ENCODE peak calls at places on chromosome 19, in nine cellular contexts. One of them, this sample, is unnamed.
A peak's percentile ranks its signal among the peaks of the same experiment; 100 is the strongest.

GRCh38 chr19:6772028-6772865 is at the start of gene VAV1:
- DNase-seq in esophagus muscularis mucosa: no peak
- DNase-seq in HCT116: no peak
- DNase-seq in thyroid gland: peak; percentile 35
- DNase-seq in transverse colon: peak; percentile 84
- DNase-seq in A549: no peak
- DNase-seq in uterus: no peak
- DNase-seq in esophagus squamous epithelium: peak; percentile 55
- DNase-seq in vagina: no peak
- DNase-seq in this sample: no peak

GRCh38 chr19:38262585-38263268 is 1.6 kb upstream of the SPINT2 start:
- DNase-seq in vagina: no peak
- DNase-seq in uterus: no peak
- DNase-seq in thyroid gland: no peak
- DNase-seq in esophagus squamous epithelium: no peak
- DNase-seq in A549: no peak
- DNase-seq in transverse colon: no peak
- DNase-seq in HCT116: no peak
- DNase-seq in esophagus muscularis mucosa: no peak
- DNase-seq in this sample: no peak

GRCh38 chr19:46131485-46132143 is 7.1 kb upstream of the IGFL3 start:
- DNase-seq in esophagus squamous epithelium: no peak
- DNase-seq in HCT116: no peak
- DNase-seq in vagina: no peak
- DNase-seq in esophagus muscularis mucosa: peak; percentile 14
- DNase-seq in transverse colon: no peak
- DNase-seq in uterus: no peak
- DNase-seq in thyroid gland: no peak
- DNase-seq in A549: no peak
- DNase-seq in this sample: no peak

GRCh38 chr19:35911790-35912189 is 3.7 kb upstream of the TYROBP start:
- DNase-seq in uterus: no peak
- DNase-seq in esophagus squamous epithelium: no peak
- DNase-seq in thyroid gland: peak; percentile 97
- DNase-seq in HCT116: peak; percentile 38
- DNase-seq in vagina: no peak
- DNase-seq in esophagus muscularis mucosa: no peak
- DNase-seq in transverse colon: no peak
- DNase-seq in A549: peak; percentile 59
- DNase-seq in this sample: no peak

GRCh38 chr19:42850981-42851717 is 28.4 kb downstream of the PSG1 start:
- DNase-seq in vagina: no peak
- DNase-seq in HCT116: peak; percentile 18
- DNase-seq in esophagus muscularis mucosa: peak; percentile 86
- DNase-seq in A549: peak; percentile 92
- DNase-seq in esophagus squamous epithelium: no peak
- DNase-seq in thyroid gland: no peak
- DNase-seq in uterus: no peak
- DNase-seq in transverse colon: peak; percentile 15
- DNase-seq in this sample: peak; percentile 77

GRCh38 chr19:50661675-50662441 is 12.6 kb downstream of the C19orf81 start:
- DNase-seq in esophagus muscularis mucosa: no peak
- DNase-seq in transverse colon: no peak
- DNase-seq in vagina: no peak
- DNase-seq in A549: no peak
- DNase-seq in HCT116: no peak
- DNase-seq in uterus: no peak
- DNase-seq in thyroid gland: no peak
- DNase-seq in esophagus squamous epithelium: no peak
- DNase-seq in this sample: no peak

GRCh38 chr19:10430505-10431253 is 10.3 kb downstream of the PDE4A start:
- DNase-seq in thyroid gland: peak; percentile 65
- DNase-seq in HCT116: no peak
- DNase-seq in esophagus muscularis mucosa: no peak
- DNase-seq in transverse colon: peak; percentile 77
- DNase-seq in A549: no peak
- DNase-seq in vagina: no peak
- DNase-seq in uterus: peak; percentile 38
- DNase-seq in esophagus squamous epithelium: no peak
- DNase-seq in this sample: no peak

GRCh38 chr19:51318687-51319675 is 7.5 kb downstream of the IGLON5 start:
- DNase-seq in esophagus muscularis mucosa: no peak
- DNase-seq in A549: no peak
- DNase-seq in vagina: no peak
- DNase-seq in HCT116: no peak
- DNase-seq in thyroid gland: no peak
- DNase-seq in esophagus squamous epithelium: no peak
- DNase-seq in transverse colon: no peak
- DNase-seq in uterus: no peak
- DNase-seq in this sample: no peak

GRCh38 chr19:8426283-8426682 is 13.2 kb downstream of the MARCHF2 start:
- DNase-seq in uterus: no peak
- DNase-seq in esophagus muscularis mucosa: no peak
- DNase-seq in HCT116: no peak
- DNase-seq in transverse colon: no peak
- DNase-seq in vagina: no peak
- DNase-seq in thyroid gland: no peak
- DNase-seq in esophagus squamous epithelium: no peak
- DNase-seq in A549: no peak
- DNase-seq in this sample: no peak

GRCh38 chr19:7415163-7415856 is 66.6 kb downstream of the ARHGEF18 start:
- DNase-seq in vagina: no peak
- DNase-seq in uterus: no peak
- DNase-seq in esophagus squamous epithelium: no peak
- DNase-seq in A549: peak; percentile 71
- DNase-seq in transverse colon: no peak
- DNase-seq in esophagus muscularis mucosa: no peak
- DNase-seq in HCT116: no peak
- DNase-seq in thyroid gland: peak; percentile 71
- DNase-seq in this sample: no peak

GRCh38 chr19:756821-757688 is 6.1 kb downstream of the MISP start:
- DNase-seq in uterus: no peak
- DNase-seq in esophagus squamous epithelium: no peak
- DNase-seq in vagina: no peak
- DNase-seq in A549: no peak
- DNase-seq in esophagus muscularis mucosa: no peak
- DNase-seq in transverse colon: no peak
- DNase-seq in HCT116: no peak
- DNase-seq in thyroid gland: no peak
- DNase-seq in this sample: no peak

GRCh38 chr19:29769997-29770396 is 41.8 kb upstream of the CCNE1 start:
- DNase-seq in transverse colon: no peak
- DNase-seq in A549: no peak
- DNase-seq in vagina: no peak
- DNase-seq in esophagus muscularis mucosa: no peak
- DNase-seq in esophagus squamous epithelium: no peak
- DNase-seq in thyroid gland: no peak
- DNase-seq in HCT116: no peak
- DNase-seq in uterus: no peak
- DNase-seq in this sample: no peak

GRCh38 chr19:29773141-29773540 is 38.6 kb upstream of the CCNE1 start:
- DNase-seq in esophagus muscularis mucosa: no peak
- DNase-seq in uterus: no peak
- DNase-seq in A549: no peak
- DNase-seq in HCT116: no peak
- DNase-seq in thyroid gland: no peak
- DNase-seq in transverse colon: no peak
- DNase-seq in esophagus squamous epithelium: no peak
- DNase-seq in vagina: no peak
- DNase-seq in this sample: no peak

GRCh38 chr19:29770653-29771052 is 41.1 kb upstream of the CCNE1 start:
- DNase-seq in vagina: no peak
- DNase-seq in esophagus squamous epithelium: no peak
- DNase-seq in thyroid gland: no peak
- DNase-seq in esophagus muscularis mucosa: no peak
- DNase-seq in uterus: no peak
- DNase-seq in transverse colon: no peak
- DNase-seq in A549: no peak
- DNase-seq in HCT116: no peak
- DNase-seq in this sample: no peak

GRCh38 chr19:29772696-29773095 is 39.1 kb upstream of the CCNE1 start:
- DNase-seq in esophagus muscularis mucosa: no peak
- DNase-seq in thyroid gland: no peak
- DNase-seq in transverse colon: no peak
- DNase-seq in esophagus squamous epithelium: no peak
- DNase-seq in vagina: no peak
- DNase-seq in HCT116: no peak
- DNase-seq in A549: no peak
- DNase-seq in uterus: no peak
- DNase-seq in this sample: no peak

DNA sequence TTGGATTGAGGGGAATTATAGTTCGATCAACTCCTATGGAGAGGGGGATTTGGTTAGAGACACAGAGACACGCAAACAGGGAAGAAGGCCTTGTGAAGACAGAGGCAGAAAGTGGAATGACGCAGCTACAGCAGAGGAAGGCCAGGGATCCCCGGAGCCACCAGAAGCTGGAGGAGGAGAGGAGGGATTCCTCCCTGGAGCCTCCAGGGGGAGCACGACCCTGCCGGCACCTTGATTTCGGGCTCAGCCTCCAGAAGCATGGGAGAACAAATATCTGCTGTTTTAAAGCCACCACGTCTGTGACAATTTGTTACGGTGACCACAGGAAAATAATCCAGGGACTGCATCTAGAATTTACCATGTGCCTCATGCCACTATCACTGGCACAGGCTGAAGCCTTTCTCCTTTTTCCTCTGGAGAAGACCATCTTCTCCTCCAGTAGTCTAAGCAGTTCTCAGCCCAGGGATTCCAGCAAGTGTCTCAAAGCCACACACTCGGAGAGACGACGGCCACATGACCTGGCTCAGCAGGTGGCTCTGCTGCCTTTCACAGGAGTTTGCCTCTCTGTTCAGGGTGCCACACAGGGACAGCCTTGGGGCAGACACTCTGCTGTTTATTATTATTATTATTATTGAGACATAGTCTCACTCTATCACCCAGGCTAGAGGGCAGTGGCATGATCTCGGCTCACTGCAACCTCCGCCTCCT is 39.9 kb upstream of the CCNE1 start:
- DNase-seq in HCT116: peak; percentile 43
- DNase-seq in transverse colon: peak; percentile 48
- DNase-seq in esophagus muscularis mucosa: no peak
- DNase-seq in uterus: no peak
- DNase-seq in A549: peak; percentile 78
- DNase-seq in thyroid gland: peak; percentile 65
- DNase-seq in vagina: no peak
- DNase-seq in esophagus squamous epithelium: no peak
- DNase-seq in this sample: no peak
- H3K4me3 ChIP-seq in HCT116: no peak overlapping the region
- H3K4me3 ChIP-seq in transverse colon: no peak overlapping the region
- H3K4me3 ChIP-seq in esophagus muscularis mucosa: no peak overlapping the region
- H3K4me3 ChIP-seq in uterus: no peak overlapping the region
- H3K4me3 ChIP-seq in A549: no peak overlapping the region
- H3K4me3 ChIP-seq in thyroid gland: no peak overlapping the region
- H3K4me3 ChIP-seq in vagina: no peak overlapping the region
- H3K4me3 ChIP-seq in esophagus squamous epithelium: no peak overlapping the region
- H3K4me3 ChIP-seq in this sample: no peak overlapping the region

DNA sequence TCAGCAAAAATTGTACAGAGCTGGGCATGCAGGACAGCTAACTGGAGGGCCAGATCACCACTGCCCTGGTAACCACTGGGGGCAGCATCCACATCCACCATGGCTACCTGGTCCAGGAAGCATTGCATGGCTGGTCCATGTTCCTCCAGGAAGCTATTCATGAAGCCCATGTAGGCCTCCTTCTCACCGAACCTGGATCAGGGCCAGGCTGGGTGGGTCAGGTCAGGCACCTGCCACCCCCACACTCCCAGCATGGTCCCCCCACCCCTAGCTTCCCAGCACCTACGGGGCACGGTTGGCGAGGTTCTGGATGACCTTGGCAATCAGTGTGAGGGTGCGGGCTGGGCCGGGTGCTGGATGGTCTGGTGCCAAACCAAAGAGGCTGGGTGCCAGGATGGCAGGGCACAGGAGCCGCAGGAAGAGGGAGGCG is 4.6 kb upstream of the WIZ start:
- DNase-seq in A549: peak; percentile 38
- DNase-seq in transverse colon: no peak
- DNase-seq in esophagus squamous epithelium: no peak
- DNase-seq in uterus: no peak
- DNase-seq in thyroid gland: peak; percentile 34
- DNase-seq in esophagus muscularis mucosa: no peak
- DNase-seq in vagina: no peak
- DNase-seq in HCT116: no peak
- DNase-seq in this sample: no peak
- TF ChIP-seq CTCF in A549: no peak
- TF ChIP-seq CTCF in transverse colon: no peak
- TF ChIP-seq CTCF in esophagus squamous epithelium: no peak
- TF ChIP-seq CTCF in uterus: no peak
- TF ChIP-seq CTCF in thyroid gland: no peak
- TF ChIP-seq CTCF in esophagus muscularis mucosa: no peak
- TF ChIP-seq CTCF in vagina: no peak
- TF ChIP-seq CTCF in HCT116: peak; percentile 54
- TF ChIP-seq CTCF in this sample: no peak

GRCh38 chr19:14494910-14495677 is 833 bp downstream of the GIPC1 start:
- DNase-seq in HCT116: no peak
- DNase-seq in esophagus squamous epithelium: no peak
- DNase-seq in esophagus muscularis mucosa: no peak
- DNase-seq in transverse colon: no peak
- DNase-seq in thyroid gland: no peak
- DNase-seq in A549: no peak
- DNase-seq in vagina: no peak
- DNase-seq in uterus: no peak
- DNase-seq in this sample: no peak
- TF ChIP-seq POLR2A in HCT116: no peak
- TF ChIP-seq POLR2A in esophagus squamous epithelium: no peak
- TF ChIP-seq POLR2A in esophagus muscularis mucosa: no peak
- TF ChIP-seq POLR2A in transverse colon: no peak
- TF ChIP-seq POLR2A in thyroid gland: no peak
- TF ChIP-seq POLR2A in A549: no peak
- TF ChIP-seq POLR2A in vagina: no peak
- TF ChIP-seq POLR2A in uterus: no peak
- TF ChIP-seq POLR2A in this sample: no peak

GRCh38 chr19:4688587-4688986 is 18.4 kb upstream of the MYDGF start:
- DNase-seq in esophagus muscularis mucosa: no peak
- DNase-seq in vagina: no peak
- DNase-seq in thyroid gland: no peak
- DNase-seq in esophagus squamous epithelium: no peak
- DNase-seq in HCT116: no peak
- DNase-seq in uterus: no peak
- DNase-seq in A549: no peak
- DNase-seq in transverse colon: no peak
- DNase-seq in this sample: no peak

GRCh38 chr19:4691383-4691782 is 21.2 kb upstream of the MYDGF start:
- DNase-seq in transverse colon: peak; percentile 38
- DNase-seq in thyroid gland: no peak
- DNase-seq in uterus: no peak
- DNase-seq in vagina: no peak
- DNase-seq in esophagus squamous epithelium: no peak
- DNase-seq in esophagus muscularis mucosa: no peak
- DNase-seq in HCT116: no peak
- DNase-seq in A549: no peak
- DNase-seq in this sample: no peak

GRCh38 chr19:4692275-4693077 is 22.3 kb upstream of the MYDGF start:
- DNase-seq in uterus: no peak
- DNase-seq in thyroid gland: no peak
- DNase-seq in A549: no peak
- DNase-seq in esophagus squamous epithelium: no peak
- DNase-seq in transverse colon: no peak
- DNase-seq in HCT116: no peak
- DNase-seq in esophagus muscularis mucosa: no peak
- DNase-seq in vagina: no peak
- DNase-seq in this sample: no peak

GRCh38 chr19:4689403-4689802 is 19.3 kb upstream of the MYDGF start:
- DNase-seq in vagina: no peak
- DNase-seq in transverse colon: no peak
- DNase-seq in HCT116: no peak
- DNase-seq in esophagus squamous epithelium: no peak
- DNase-seq in A549: no peak
- DNase-seq in esophagus muscularis mucosa: no peak
- DNase-seq in uterus: no peak
- DNase-seq in thyroid gland: no peak
- DNase-seq in this sample: no peak

GRCh38 chr19:4690362-4690761 is 20.2 kb upstream of the MYDGF start:
- DNase-seq in esophagus muscularis mucosa: no peak
- DNase-seq in uterus: no peak
- DNase-seq in A549: no peak
- DNase-seq in vagina: no peak
- DNase-seq in esophagus squamous epithelium: no peak
- DNase-seq in thyroid gland: no peak
- DNase-seq in transverse colon: no peak
- DNase-seq in HCT116: no peak
- DNase-seq in this sample: no peak
- H3K4me3 ChIP-seq in esophagus muscularis mucosa: no peak overlapping the region
- H3K4me3 ChIP-seq in uterus: no peak overlapping the region
- H3K4me3 ChIP-seq in A549: no peak overlapping the region
- H3K4me3 ChIP-seq in vagina: no peak overlapping the region
- H3K4me3 ChIP-seq in esophagus squamous epithelium: no peak overlapping the region
- H3K4me3 ChIP-seq in thyroid gland: no peak overlapping the region
- H3K4me3 ChIP-seq in transverse colon: no peak overlapping the region
- H3K4me3 ChIP-seq in HCT116: no peak overlapping the region
- H3K4me3 ChIP-seq in this sample: no peak overlapping the region